ENCODE peak calls at places on chromosomes 5 and 9, in six cellular contexts. One of them, this sample, is unnamed.
A peak's percentile ranks its signal among the peaks of the same experiment; 100 is the strongest.

GRCh38 chr5:82074968-82075367 is 103.1 kb downstream of the ATG10 start:
- DNase-seq in RWPE1: no peak
- DNase-seq in endothelial cell of umbilical vein: no peak
- DNase-seq in NCI-H1092 treated with DMSO at 0.1 percent for 48 hours: peak; percentile 26
- DNase-seq in activated T-cell treated with anti-CD3 and anti-CD28 coated beads for 48 hours: no peak
- DNase-seq in mucosa of gallbladder: no peak
- DNase-seq in this sample: no peak

GRCh38 chr9:130610862-130611689 is 31.7 kb downstream of the FUBP3 start:
- DNase-seq in RWPE1: no peak
- DNase-seq in endothelial cell of umbilical vein: no peak
- DNase-seq in NCI-H1092 treated with DMSO at 0.1 percent for 48 hours: no peak
- DNase-seq in activated T-cell treated with anti-CD3 and anti-CD28 coated beads for 48 hours: no peak
- DNase-seq in mucosa of gallbladder: no peak
- DNase-seq in this sample: no peak

GRCh38 chr5:116359575-116359974 is 215.0 kb downstream of the SEMA6A start:
- DNase-seq in RWPE1: no peak
- DNase-seq in endothelial cell of umbilical vein: peak; percentile 40
- DNase-seq in NCI-H1092 treated with DMSO at 0.1 percent for 48 hours: no peak
- DNase-seq in activated T-cell treated with anti-CD3 and anti-CD28 coated beads for 48 hours: no peak
- DNase-seq in mucosa of gallbladder: no peak
- DNase-seq in this sample: no peak

GRCh38 chr5:30209752-30210151 is 983.7 kb upstream of the CDH6 start:
- DNase-seq in RWPE1: no peak
- DNase-seq in endothelial cell of umbilical vein: no peak
- DNase-seq in NCI-H1092 treated with DMSO at 0.1 percent for 48 hours: no peak
- DNase-seq in activated T-cell treated with anti-CD3 and anti-CD28 coated beads for 48 hours: no peak
- DNase-seq in mucosa of gallbladder: no peak
- DNase-seq in this sample: no peak

GRCh38 chr5:581266-581665 is 30.9 kb upstream of the CEP72 start:
- DNase-seq in RWPE1: no peak
- DNase-seq in endothelial cell of umbilical vein: no peak
- DNase-seq in NCI-H1092 treated with DMSO at 0.1 percent for 48 hours: no peak
- DNase-seq in activated T-cell treated with anti-CD3 and anti-CD28 coated beads for 48 hours: no peak
- DNase-seq in mucosa of gallbladder: no peak
- DNase-seq in this sample: no peak

GRCh38 chr9:80556631-80557030 is 984.9 kb downstream of the TLE4 start:
- DNase-seq in RWPE1: peak; percentile 13
- DNase-seq in endothelial cell of umbilical vein: no peak
- DNase-seq in NCI-H1092 treated with DMSO at 0.1 percent for 48 hours: no peak
- DNase-seq in activated T-cell treated with anti-CD3 and anti-CD28 coated beads for 48 hours: no peak
- DNase-seq in mucosa of gallbladder: no peak
- DNase-seq in this sample: no peak

GRCh38 chr5:34957299-34957698 is 27.9 kb downstream of the DNAJC21 start:
- DNase-seq in RWPE1: no peak
- DNase-seq in endothelial cell of umbilical vein: no peak
- DNase-seq in NCI-H1092 treated with DMSO at 0.1 percent for 48 hours: no peak
- DNase-seq in activated T-cell treated with anti-CD3 and anti-CD28 coated beads for 48 hours: no peak
- DNase-seq in mucosa of gallbladder: no peak
- DNase-seq in this sample: no peak

GRCh38 chr5:1511651-1512540 is 11.9 kb downstream of the LPCAT1 start:
- DNase-seq in RWPE1: peak; percentile 36
- DNase-seq in endothelial cell of umbilical vein: no peak
- DNase-seq in NCI-H1092 treated with DMSO at 0.1 percent for 48 hours: no peak
- DNase-seq in activated T-cell treated with anti-CD3 and anti-CD28 coated beads for 48 hours: no peak
- DNase-seq in mucosa of gallbladder: no peak
- DNase-seq in this sample: no peak

This sample was measured in NCI-H1417 treated with DMSO at 0.1 percent for 48 hours.